ENCODE peak calls at places on chromosomes 1 and 21, in six cellular contexts. E is upper lobe of left lung, M is Panc1, R is lower lobe of right lung, L is GM06990, S is cardiac fibroblast. V is an unnamed sample.
A peak's percentile ranks its signal among the peaks of the same experiment; 100 is the strongest.

GRCh38 chr1:15431571-15431948 is 6.7 kb upstream of the CTRC start:
- DNase-seq in E (no peak), M (no peak), R (no peak), L (no peak), S (no peak), V (no peak)

GRCh38 chr21:23402929-23403520 is 2204.3 kb downstream of the MRPL39 start:
- DNase-seq in E (no peak), M (no peak), R (no peak), L (no peak), S (no peak), V (no peak)

GRCh38 chr1:17922833-17923232 is 167.7 kb downstream of the ACTL8 start:
- DNase-seq in E (no peak), M (no peak), R (no peak), L (no peak), S (peak; percentile 28), V (peak; percentile 45)

GRCh38 chr1:221778535-221779142 is 36.8 kb upstream of the DUSP10 start:
- DNase-seq in E (peak; percentile 49), M (no peak), R (peak; percentile 64), L (peak; percentile 56), S (no peak), V (peak; percentile 88)

GRCh38 chr1:89022167-89022959 is at the start of gene GBP3:
- DNase-seq in E (no peak), M (peak; percentile 54), R (no peak), L (no peak), S (peak; percentile 77), V (peak; percentile 49)

GRCh38 chr1:38093569-38094520 is 47.3 kb upstream of the POU3F1 start:
- DNase-seq in E (no peak), M (no peak), R (no peak), L (no peak), S (no peak), V (no peak)

GRCh38 chr1:50132495-50132894 is 23.8 kb downstream of the ELAVL4 start:
- DNase-seq in E (no peak), M (no peak), R (no peak), L (no peak), S (no peak), V (no peak)

GRCh38 chr1:5983361-5984103 is 8.7 kb downstream of the NPHP4 start:
- DNase-seq in E (no peak), M (no peak), R (no peak), L (no peak), S (peak; percentile 33), V (no peak)

GRCh38 chr1:23814016-23814415 is 11.2 kb downstream of the HMGCL start:
- DNase-seq in E (no peak), M (no peak), R (no peak), L (no peak), S (no peak), V (no peak)

GRCh38 chr21:39110431-39110830 is 72.8 kb downstream of the PSMG1 start:
- DNase-seq in E (no peak), M (no peak), R (no peak), L (no peak), S (no peak), V (no peak)

GRCh38 chr1:228765543-228765942 is 30.3 kb downstream of the RHOU start:
- DNase-seq in E (peak; percentile 30), M (no peak), R (no peak), L (no peak), S (no peak), V (peak; percentile 34)

GRCh38 chr1:204398197-204399125 is 13.2 kb downstream of the PPP1R15B start:
- DNase-seq in E (peak; percentile 74), M (peak; percentile 61), R (peak; percentile 75), L (peak; percentile 26), S (peak; percentile 71), V (peak; percentile 79)

GRCh38 chr1:180775801-180776200 is 136.9 kb upstream of the KIAA1614 start:
- DNase-seq in E (no peak), M (no peak), R (no peak), L (no peak), S (no peak), V (no peak)

GRCh38 chr1:55696891-55697290 is 481.7 kb upstream of the USP24 start:
- DNase-seq in E (no peak), M (no peak), R (no peak), L (no peak), S (no peak), V (no peak)

GRCh38 chr1:165903672-165904071 is 76.3 kb downstream of the UCK2 start:
- DNase-seq in E (no peak), M (no peak), R (no peak), L (no peak), S (peak; percentile 75), V (no peak)

GRCh38 chr1:185567006-185567405 is 167.2 kb upstream of the HMCN1 start:
- DNase-seq in E (no peak), M (no peak), R (no peak), L (no peak), S (peak; percentile 80), V (peak; percentile 66)

GRCh38 chr1:162088281-162088969 is 18.9 kb downstream of the NOS1AP start:
- DNase-seq in E (no peak), M (no peak), R (no peak), L (no peak), S (peak; percentile 8), V (no peak)

GRCh38 chr1:162087574-162087973 is 18.1 kb downstream of the NOS1AP start:
- DNase-seq in E (no peak), M (no peak), R (no peak), L (no peak), S (no peak), V (no peak)

GRCh38 chr1:162089748-162090147 is 20.3 kb downstream of the NOS1AP start:
- DNase-seq in E (no peak), M (no peak), R (no peak), L (no peak), S (no peak), V (no peak)

GRCh38 chr1:162085991-162086390 is 16.5 kb downstream of the NOS1AP start:
- DNase-seq in E (no peak), M (no peak), R (no peak), L (no peak), S (no peak), V (no peak)

GRCh38 chr1:162087118-162087517 is 17.6 kb downstream of the NOS1AP start:
- DNase-seq in E (no peak), M (no peak), R (no peak), L (no peak), S (no peak), V (no peak)
- H3K4me3 ChIP-seq in E (no peak overlapping the region), M (no peak overlapping the region), R (no peak overlapping the region), L (no peak overlapping the region), S (no peak overlapping the region), V (no peak overlapping the region)

DNA sequence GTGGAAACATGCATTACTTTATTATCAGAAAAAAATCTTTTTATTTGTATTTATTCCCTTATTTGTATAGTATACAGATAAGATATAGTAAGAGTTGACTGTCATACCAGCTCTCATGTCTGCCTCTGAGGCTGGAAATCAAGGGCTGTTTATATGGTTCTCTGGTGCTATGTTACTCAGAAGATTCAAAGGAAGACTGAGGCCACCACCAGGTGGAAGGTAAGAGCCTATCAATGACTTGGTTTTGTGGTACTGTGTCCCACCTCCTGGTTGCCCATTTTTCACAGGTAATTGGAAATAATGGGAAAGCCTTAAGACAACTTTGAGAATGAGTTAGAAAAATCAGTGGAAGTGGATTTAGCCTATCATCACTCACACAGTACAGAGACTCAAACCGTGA is 342.1 kb downstream of the DSCAM start:
- DNase-seq in E (no peak), M (no peak), R (no peak), L (no peak), S (no peak), V (no peak)
- TF ChIP-seq CTCF in E (no peak), M (no peak), R (no peak), L (no peak), S (no peak), V (no peak)

DNA sequence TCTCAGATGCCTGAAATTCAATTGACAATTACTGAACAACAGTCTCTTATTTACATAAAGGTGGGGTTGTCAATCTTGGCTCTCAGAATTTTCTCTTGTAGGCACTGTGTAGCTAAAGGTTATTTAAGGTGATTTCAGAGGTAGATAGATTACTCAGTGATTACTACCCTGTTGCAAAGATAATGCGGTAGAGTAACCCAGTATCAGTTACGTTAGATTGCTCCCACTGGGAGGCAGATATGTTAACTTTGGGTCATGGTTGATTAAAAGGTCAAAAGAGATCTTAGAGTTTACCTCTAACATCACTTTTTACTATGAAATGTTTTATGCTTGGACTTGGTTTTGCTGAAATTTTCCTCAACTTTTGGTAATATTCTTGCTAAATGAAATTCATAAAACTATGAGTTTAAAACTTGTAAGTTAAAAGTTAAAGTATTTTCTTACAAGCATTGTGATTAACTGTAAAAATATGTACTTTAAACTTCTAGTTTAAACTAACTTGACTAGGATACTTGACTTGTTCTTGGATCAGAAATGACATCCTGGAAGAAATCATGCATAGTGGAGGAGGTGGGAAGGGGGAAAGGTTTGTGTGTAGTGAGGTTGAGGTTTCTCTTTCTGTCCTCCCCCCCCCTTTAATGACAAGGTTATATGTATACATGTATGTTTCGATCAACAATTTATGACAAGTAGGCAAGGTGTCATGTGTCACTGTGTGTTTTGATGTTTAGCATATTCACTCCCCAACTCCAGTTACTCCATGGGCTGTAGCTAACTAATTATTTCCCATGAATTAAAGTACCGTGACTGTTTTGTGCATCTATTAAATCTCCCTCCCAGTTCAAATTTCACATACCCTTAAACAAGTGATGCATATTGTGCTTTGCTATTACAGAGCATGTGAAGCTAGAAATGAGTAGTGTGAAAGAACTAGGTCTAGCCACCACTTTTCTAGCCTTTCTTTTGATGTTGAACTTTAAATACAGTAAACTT is 2.9 kb downstream of the LAMC1 start:
- DNase-seq in E (no peak), M (no peak), R (no peak), L (peak; percentile 48), S (no peak), V (peak; percentile 74)
- H3K4me3 ChIP-seq in E (peak overlapping the region; percentile 82), M (peak overlapping the region; percentile 83), R (peak overlapping the region; percentile 70), L (peak overlapping the region; percentile 24), S (peak overlapping the region; percentile 94), V (peak overlapping the region; percentile 67)

GRCh38 chr1:150579110-150579954 is at the start of gene MCL1:
- DNase-seq in E (peak; percentile 94), M (no peak), R (peak; percentile 98), L (peak; percentile 84), S (peak; percentile 98), V (peak; percentile 97)
- TF ChIP-seq CTCF in E (peak; percentile 46), M (no peak), R (peak; percentile 10), L (no peak), S (no peak), V (no peak)